ENCODE peak calls at places on chromosomes 6 and 20, in ten cellular contexts. One of them, this sample, is unnamed.

GRCh38 chr6:54125493-54125892 is 14.2 kb downstream of the MLIP start:
- DNase-seq in HepG2: no peak
- DNase-seq in IMR-90: no peak
- DNase-seq in HCT116: no peak
- DNase-seq in neuronal stem cell: no peak
- DNase-seq in fibroblast of lung: no peak
- DNase-seq in neural progenitor cell: no peak
- DNase-seq in PC-3: no peak
- DNase-seq in H9: no peak
- DNase-seq in GM23248: no peak
- DNase-seq in this sample: no peak

GRCh38 chr6:97026298-97026697 is 101.8 kb downstream of the KLHL32 start:
- DNase-seq in HepG2: no peak
- DNase-seq in IMR-90: no peak
- DNase-seq in HCT116: no peak
- DNase-seq in neuronal stem cell: no peak
- DNase-seq in fibroblast of lung: no peak
- DNase-seq in neural progenitor cell: no peak
- DNase-seq in PC-3: no peak
- DNase-seq in H9: no peak
- DNase-seq in GM23248: no peak
- DNase-seq in this sample: peak

GRCh38 chr6:24426729-24427446 is 24.2 kb downstream of the MRS2 start:
- DNase-seq in HepG2: no peak
- DNase-seq in IMR-90: no peak
- DNase-seq in HCT116: no peak
- DNase-seq in neuronal stem cell: no peak
- DNase-seq in fibroblast of lung: no peak
- DNase-seq in neural progenitor cell: no peak
- DNase-seq in PC-3: no peak
- DNase-seq in H9: no peak
- DNase-seq in GM23248: no peak
- DNase-seq in this sample: no peak

GRCh38 chr6:102015431-102015830 is 621.9 kb downstream of the GRIK2 start:
- DNase-seq in HepG2: no peak
- DNase-seq in IMR-90: no peak
- DNase-seq in HCT116: no peak
- DNase-seq in neuronal stem cell: no peak
- DNase-seq in fibroblast of lung: no peak
- DNase-seq in neural progenitor cell: no peak
- DNase-seq in PC-3: no peak
- DNase-seq in H9: no peak
- DNase-seq in GM23248: no peak
- DNase-seq in this sample: no peak

GRCh38 chr6:190596-191395 is 101.5 kb upstream of the DUSP22 start:
- DNase-seq in HepG2: peak
- DNase-seq in IMR-90: no peak
- DNase-seq in HCT116: no peak
- DNase-seq in neuronal stem cell: no peak
- DNase-seq in fibroblast of lung: no peak
- DNase-seq in neural progenitor cell: peak
- DNase-seq in PC-3: peak
- DNase-seq in H9: peak
- DNase-seq in GM23248: no peak
- DNase-seq in this sample: no peak

GRCh38 chr6:4732691-4733315 is 43.4 kb upstream of the CDYL start:
- DNase-seq in HepG2: peak
- DNase-seq in IMR-90: peak
- DNase-seq in HCT116: peak
- DNase-seq in neuronal stem cell: no peak
- DNase-seq in fibroblast of lung: peak
- DNase-seq in neural progenitor cell: peak
- DNase-seq in PC-3: peak
- DNase-seq in H9: peak
- DNase-seq in GM23248: peak
- DNase-seq in this sample: peak

GRCh38 chr6:4610256-4610655 is 165.9 kb upstream of the CDYL start:
- DNase-seq in HepG2: no peak
- DNase-seq in IMR-90: peak
- DNase-seq in HCT116: no peak
- DNase-seq in neuronal stem cell: no peak
- DNase-seq in fibroblast of lung: peak
- DNase-seq in neural progenitor cell: no peak
- DNase-seq in PC-3: no peak
- DNase-seq in H9: no peak
- DNase-seq in GM23248: peak
- DNase-seq in this sample: no peak

GRCh38 chr20:63089051-63089907 is 82.5 kb upstream of the BHLHE23 start:
- DNase-seq in HepG2: no peak
- DNase-seq in IMR-90: no peak
- DNase-seq in HCT116: no peak
- DNase-seq in neuronal stem cell: no peak
- DNase-seq in fibroblast of lung: no peak
- DNase-seq in neural progenitor cell: no peak
- DNase-seq in PC-3: peak
- DNase-seq in H9: peak
- DNase-seq in GM23248: no peak
- DNase-seq in this sample: peak

GRCh38 chr6:17710331-17710730 is 3.6 kb upstream of the NUP153 start:
- DNase-seq in HepG2: peak
- DNase-seq in IMR-90: peak
- DNase-seq in HCT116: no peak
- DNase-seq in neuronal stem cell: no peak
- DNase-seq in fibroblast of lung: peak
- DNase-seq in neural progenitor cell: no peak
- DNase-seq in PC-3: no peak
- DNase-seq in H9: no peak
- DNase-seq in GM23248: peak
- DNase-seq in this sample: no peak

GRCh38 chr6:9139762-9140161 is 704.4 kb upstream of the SLC35B3 start:
- DNase-seq in HepG2: no peak
- DNase-seq in IMR-90: peak
- DNase-seq in HCT116: no peak
- DNase-seq in neuronal stem cell: no peak
- DNase-seq in fibroblast of lung: peak
- DNase-seq in neural progenitor cell: no peak
- DNase-seq in PC-3: peak
- DNase-seq in H9: no peak
- DNase-seq in GM23248: peak
- DNase-seq in this sample: no peak

GRCh38 chr6:12232821-12233220 is 57.3 kb upstream of the EDN1 start:
- DNase-seq in HepG2: no peak
- DNase-seq in IMR-90: no peak
- DNase-seq in HCT116: no peak
- DNase-seq in neuronal stem cell: peak
- DNase-seq in fibroblast of lung: no peak
- DNase-seq in neural progenitor cell: peak
- DNase-seq in PC-3: no peak
- DNase-seq in H9: no peak
- DNase-seq in GM23248: peak
- DNase-seq in this sample: no peak
- H2AFZ ChIP-seq in HepG2: no peak
- H2AFZ ChIP-seq in IMR-90: no peak
- H2AFZ ChIP-seq in HCT116: no peak
- H2AFZ ChIP-seq in neuronal stem cell: no peak
- H2AFZ ChIP-seq in fibroblast of lung: no peak
- H2AFZ ChIP-seq in neural progenitor cell: no peak
- H2AFZ ChIP-seq in PC-3: no peak
- H2AFZ ChIP-seq in H9: no peak
- H2AFZ ChIP-seq in GM23248: no peak
- H2AFZ ChIP-seq in this sample: peak

GRCh38 chr6:36358235-36358915 is 21.7 kb upstream of the BNIP5 start:
- DNase-seq in HepG2: peak
- DNase-seq in IMR-90: peak
- DNase-seq in HCT116: no peak
- DNase-seq in neuronal stem cell: no peak
- DNase-seq in fibroblast of lung: no peak
- DNase-seq in neural progenitor cell: no peak
- DNase-seq in PC-3: no peak
- DNase-seq in H9: no peak
- DNase-seq in GM23248: no peak
- DNase-seq in this sample: no peak
- H2AFZ ChIP-seq in HepG2: peak
- H2AFZ ChIP-seq in IMR-90: no peak
- H2AFZ ChIP-seq in HCT116: no peak
- H2AFZ ChIP-seq in neuronal stem cell: peak
- H2AFZ ChIP-seq in fibroblast of lung: no peak
- H2AFZ ChIP-seq in neural progenitor cell: no peak
- H2AFZ ChIP-seq in PC-3: no peak
- H2AFZ ChIP-seq in H9: no peak
- H2AFZ ChIP-seq in GM23248: peak
- H2AFZ ChIP-seq in this sample: peak

GRCh38 chr6:156197513-156197912 is 579.7 kb upstream of the ARID1B start:
- DNase-seq in HepG2: no peak
- DNase-seq in IMR-90: no peak
- DNase-seq in HCT116: no peak
- DNase-seq in neuronal stem cell: no peak
- DNase-seq in fibroblast of lung: no peak
- DNase-seq in neural progenitor cell: no peak
- DNase-seq in PC-3: no peak
- DNase-seq in H9: no peak
- DNase-seq in GM23248: no peak
- DNase-seq in this sample: no peak
- H2AFZ ChIP-seq in HepG2: no peak
- H2AFZ ChIP-seq in IMR-90: no peak
- H2AFZ ChIP-seq in HCT116: no peak
- H2AFZ ChIP-seq in neuronal stem cell: no peak
- H2AFZ ChIP-seq in fibroblast of lung: no peak
- H2AFZ ChIP-seq in neural progenitor cell: no peak
- H2AFZ ChIP-seq in PC-3: no peak
- H2AFZ ChIP-seq in H9: no peak
- H2AFZ ChIP-seq in GM23248: no peak
- H2AFZ ChIP-seq in this sample: no peak

GRCh38 chr20:10563935-10564492 is 109.8 kb downstream of the JAG1 start:
- DNase-seq in HepG2: no peak
- DNase-seq in IMR-90: no peak
- DNase-seq in HCT116: no peak
- DNase-seq in neuronal stem cell: no peak
- DNase-seq in fibroblast of lung: no peak
- DNase-seq in neural progenitor cell: no peak
- DNase-seq in PC-3: no peak
- DNase-seq in H9: no peak
- DNase-seq in GM23248: no peak
- DNase-seq in this sample: no peak

GRCh38 chr20:10562929-10563328 is 110.9 kb downstream of the JAG1 start:
- DNase-seq in HepG2: no peak
- DNase-seq in IMR-90: no peak
- DNase-seq in HCT116: no peak
- DNase-seq in neuronal stem cell: no peak
- DNase-seq in fibroblast of lung: no peak
- DNase-seq in neural progenitor cell: no peak
- DNase-seq in PC-3: no peak
- DNase-seq in H9: no peak
- DNase-seq in GM23248: no peak
- DNase-seq in this sample: no peak

GRCh38 chr20:10568032-10568431 is 105.8 kb downstream of the JAG1 start:
- DNase-seq in HepG2: peak
- DNase-seq in IMR-90: no peak
- DNase-seq in HCT116: no peak
- DNase-seq in neuronal stem cell: no peak
- DNase-seq in fibroblast of lung: no peak
- DNase-seq in neural progenitor cell: no peak
- DNase-seq in PC-3: no peak
- DNase-seq in H9: no peak
- DNase-seq in GM23248: no peak
- DNase-seq in this sample: no peak

GRCh38 chr20:10565922-10566897 is 107.6 kb downstream of the JAG1 start:
- DNase-seq in HepG2: peak
- DNase-seq in IMR-90: peak
- DNase-seq in HCT116: no peak
- DNase-seq in neuronal stem cell: no peak
- DNase-seq in fibroblast of lung: no peak
- DNase-seq in neural progenitor cell: no peak
- DNase-seq in PC-3: peak
- DNase-seq in H9: no peak
- DNase-seq in GM23248: no peak
- DNase-seq in this sample: no peak

GRCh38 chr20:10565191-10565921 is 108.4 kb downstream of the JAG1 start:
- DNase-seq in HepG2: peak
- DNase-seq in IMR-90: peak
- DNase-seq in HCT116: no peak
- DNase-seq in neuronal stem cell: no peak
- DNase-seq in fibroblast of lung: peak
- DNase-seq in neural progenitor cell: no peak
- DNase-seq in PC-3: peak
- DNase-seq in H9: no peak
- DNase-seq in GM23248: peak
- DNase-seq in this sample: no peak
- H2AFZ ChIP-seq in HepG2: peak
- H2AFZ ChIP-seq in IMR-90: peak
- H2AFZ ChIP-seq in HCT116: no peak
- H2AFZ ChIP-seq in neuronal stem cell: no peak
- H2AFZ ChIP-seq in fibroblast of lung: no peak
- H2AFZ ChIP-seq in neural progenitor cell: no peak
- H2AFZ ChIP-seq in PC-3: no peak
- H2AFZ ChIP-seq in H9: no peak
- H2AFZ ChIP-seq in GM23248: peak
- H2AFZ ChIP-seq in this sample: no peak

DNA sequence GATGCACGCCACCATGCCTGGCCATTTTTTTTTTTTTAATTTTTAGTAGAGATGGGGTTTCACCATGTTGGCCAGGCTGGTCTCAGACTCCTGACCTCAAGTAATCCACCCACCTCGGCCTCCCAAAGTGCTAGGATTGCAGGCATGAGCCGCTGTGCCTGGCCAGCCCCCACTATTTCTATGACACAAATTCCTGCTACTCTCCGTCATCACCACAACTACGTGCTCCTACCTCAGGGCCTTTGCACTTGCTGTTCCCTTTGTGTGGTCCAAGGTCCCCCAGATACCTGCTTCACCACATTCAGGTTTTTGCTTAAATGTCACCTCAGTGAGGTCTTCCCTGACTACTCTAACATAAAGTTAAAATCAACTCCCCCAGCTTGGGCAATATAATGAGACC is 5.2 kb upstream of the CEBPB start:
- DNase-seq in HepG2: no peak
- DNase-seq in IMR-90: no peak
- DNase-seq in HCT116: no peak
- DNase-seq in neuronal stem cell: no peak
- DNase-seq in fibroblast of lung: no peak
- DNase-seq in neural progenitor cell: no peak
- DNase-seq in PC-3: no peak
- DNase-seq in H9: no peak
- DNase-seq in GM23248: no peak
- DNase-seq in this sample: no peak
- H2AFZ ChIP-seq in HepG2: no peak
- H2AFZ ChIP-seq in IMR-90: no peak
- H2AFZ ChIP-seq in HCT116: no peak
- H2AFZ ChIP-seq in neuronal stem cell: no peak
- H2AFZ ChIP-seq in fibroblast of lung: no peak
- H2AFZ ChIP-seq in neural progenitor cell: no peak
- H2AFZ ChIP-seq in PC-3: no peak
- H2AFZ ChIP-seq in H9: no peak
- H2AFZ ChIP-seq in GM23248: no peak
- H2AFZ ChIP-seq in this sample: no peak